ENCODE peak calls at places on chromosomes 12 and 14, in eight cellular contexts. S, X, Q, O, R, K, N and D are unnamed samples.

GRCh38 chr12:62919827-62920226 is 15.1 kb downstream of the PPM1H start:
- DNase-seq in S (no peak), X (no peak), Q (no peak), O (peak), R (peak), K (no peak), N (no peak), D (peak)

GRCh38 chr12:49813131-49813530 is 15.1 kb downstream of the NCKAP5L start:
- DNase-seq in S (no peak), X (no peak), Q (no peak), O (no peak), R (no peak), K (no peak), N (no peak), D (no peak)

GRCh38 chr14:64232095-64232830 is 61.9 kb downstream of the ESR2 start:
- DNase-seq in S (peak), X (no peak), Q (no peak), O (peak), R (no peak), K (no peak), N (no peak), D (peak)

GRCh38 chr14:89359477-89360222 is 57.4 kb downstream of the FOXN3 start:
- DNase-seq in S (no peak), X (no peak), Q (no peak), O (no peak), R (no peak), K (no peak), N (no peak), D (no peak)

GRCh38 chr12:92389466-92389865 is 243.8 kb upstream of the BTG1 start:
- DNase-seq in S (no peak), X (no peak), Q (no peak), O (no peak), R (no peak), K (no peak), N (no peak), D (no peak)

GRCh38 chr14:93269341-93270068 is 62.4 kb downstream of the UBR7 start:
- DNase-seq in S (no peak), X (no peak), Q (no peak), O (peak), R (peak), K (no peak), N (no peak), D (peak)

GRCh38 chr12:112906712-112907414 is at the start of gene OAS1:
- DNase-seq in S (peak), X (no peak), Q (no peak), O (peak), R (no peak), K (peak), N (no peak), D (peak)

GRCh38 chr14:21234112-21234511 is 35.1 kb downstream of the HNRNPC start:
- DNase-seq in S (no peak), X (no peak), Q (no peak), O (no peak), R (no peak), K (no peak), N (no peak), D (no peak)

GRCh38 chr12:121423682-121424631 is 24.0 kb downstream of the RNF34 start:
- DNase-seq in S (no peak), X (no peak), Q (no peak), O (no peak), R (no peak), K (no peak), N (no peak), D (no peak)

GRCh38 chr14:53927171-53927570 is 29.5 kb downstream of the BMP4 start:
- DNase-seq in S (no peak), X (no peak), Q (no peak), O (no peak), R (no peak), K (no peak), N (no peak), D (peak)

GRCh38 chr14:24439257-24439656 is 3.3 kb downstream of the SDR39U1 start:
- DNase-seq in S (no peak), X (no peak), Q (no peak), O (no peak), R (no peak), K (no peak), N (no peak), D (no peak)

GRCh38 chr14:55133416-55133815 is 4.4 kb downstream of the LGALS3 start:
- DNase-seq in S (no peak), X (no peak), Q (no peak), O (no peak), R (no peak), K (no peak), N (no peak), D (peak)

GRCh38 chr14:99326041-99326710 is 54.2 kb upstream of the BCL11B start:
- DNase-seq in S (peak), X (no peak), Q (no peak), O (no peak), R (no peak), K (no peak), N (no peak), D (no peak)

GRCh38 chr14:62667515-62667914 is 377.7 kb downstream of the KCNH5 start:
- DNase-seq in S (no peak), X (no peak), Q (no peak), O (no peak), R (no peak), K (no peak), N (no peak), D (no peak)

GRCh38 chr12:67651380-67651695 is 2.8 kb downstream of the DYRK2 start:
- DNase-seq in S (peak), X (peak), Q (no peak), O (peak), R (no peak), K (no peak), N (no peak), D (peak)

GRCh38 chr12:22684526-22685118 is 59.7 kb downstream of the ETNK1 start:
- DNase-seq in S (no peak), X (no peak), Q (no peak), O (peak), R (no peak), K (no peak), N (no peak), D (peak)

GRCh38 chr14:81466854-81467253 is 66.7 kb upstream of the STON2 start:
- DNase-seq in S (no peak), X (no peak), Q (no peak), O (no peak), R (no peak), K (no peak), N (no peak), D (no peak)

GRCh38 chr12:131366261-131366871 is 344.5 kb upstream of the SFSWAP start:
- DNase-seq in S (no peak), X (no peak), Q (no peak), O (no peak), R (no peak), K (no peak), N (peak), D (no peak)

GRCh38 chr12:51959211-51959610 is 7.7 kb downstream of the ACVR1B start:
- DNase-seq in S (no peak), X (no peak), Q (no peak), O (no peak), R (no peak), K (no peak), N (no peak), D (no peak)

GRCh38 chr14:90810808-90811207 is 5.4 kb downstream of the TTC7B start:
- DNase-seq in S (no peak), X (no peak), Q (no peak), O (no peak), R (no peak), K (no peak), N (no peak), D (no peak)

GRCh38 chr12:101298426-101298825 is 18.5 kb downstream of the UTP20 start:
- DNase-seq in S (no peak), X (no peak), Q (no peak), O (peak), R (no peak), K (no peak), N (no peak), D (peak)

GRCh38 chr14:66234411-66234810 is 251.8 kb upstream of the CCDC196 start:
- DNase-seq in S (no peak), X (no peak), Q (no peak), O (no peak), R (no peak), K (no peak), N (no peak), D (no peak)

GRCh38 chr12:131471271-131471905 is 239.5 kb upstream of the SFSWAP start:
- DNase-seq in S (no peak), X (no peak), Q (no peak), O (no peak), R (no peak), K (no peak), N (no peak), D (no peak)

GRCh38 chr12:67819902-67820301 is 169.3 kb upstream of the IFNG-AS1 start:
- DNase-seq in S (no peak), X (no peak), Q (no peak), O (no peak), R (no peak), K (no peak), N (no peak), D (no peak)

GRCh38 chr14:100736269-100737180 is 9.8 kb downstream of the DLK1 start:
- DNase-seq in S (no peak), X (no peak), Q (no peak), O (no peak), R (no peak), K (peak), N (no peak), D (no peak)